ENCODE peak calls at places on chromosomes 2 and 18, in four cellular contexts. V is SK-N-SH, M is K562, G is H1. E is an unnamed sample.
A peak's percentile ranks its signal among the peaks of the same experiment; 100 is the strongest.

GRCh38 chr18:77254711-77255110 is 5.1 kb downstream of the GALR1 start:
- DNase-seq in V (no peak), M (no peak), G (no peak), E (no peak)

GRCh38 chr2:2560374-2561015 is 229.4 kb upstream of the MYT1L start:
- DNase-seq in V (no peak), M (no peak), G (no peak), E (no peak)

GRCh38 chr2:232075080-232075479 is 113.6 kb downstream of the DIS3L2 start:
- DNase-seq in V (no peak), M (no peak), G (no peak), E (no peak)

GRCh38 chr18:61910101-61910500 is 17.3 kb upstream of the RNF152 start:
- DNase-seq in V (no peak), M (no peak), G (no peak), E (no peak)

GRCh38 chr18:45722899-45723298 is 1.1 kb upstream of the SLC14A1 start:
- DNase-seq in V (peak; percentile 81), M (peak; percentile 87), G (peak; percentile 56), E (peak; percentile 91)

GRCh38 chr18:48939368-48940097 is 11.2 kb downstream of the SMAD7 start:
- DNase-seq in V (no peak), M (no peak), G (no peak), E (peak; percentile 66)

GRCh38 chr18:69787825-69788547 is 159.7 kb downstream of the CD226 start:
- DNase-seq in V (no peak), M (no peak), G (no peak), E (no peak)

GRCh38 chr18:3255611-3256165 is 6.2 kb upstream of the MYL12B start:
- DNase-seq in V (no peak), M (no peak), G (no peak), E (no peak)

GRCh38 chr2:99697811-99698568 is 208.2 kb upstream of the REV1 start:
- DNase-seq in V (no peak), M (no peak), G (no peak), E (no peak)

GRCh38 chr18:8798996-8799395 is 93.6 kb downstream of the MTCL1 start:
- DNase-seq in V (peak; percentile 87), M (no peak), G (no peak), E (no peak)

GRCh38 chr2:57701391-57701791 is 345.2 kb upstream of the VRK2 start:
- DNase-seq in V (no peak), M (no peak), G (no peak), E (no peak)

GRCh38 chr2:11342561-11343343 is 1.7 kb downstream of the ROCK2 start:
- DNase-seq in V (peak; percentile 36), M (peak; percentile 11), G (no peak), E (no peak)

GRCh38 chr2:187008111-187008510 is 159.1 kb upstream of the ZSWIM2 start:
- DNase-seq in V (no peak), M (no peak), G (no peak), E (no peak)
- TF ChIP-seq TEAD4 in V (no peak), M (no peak), G (no peak), E (no peak)

DNA sequence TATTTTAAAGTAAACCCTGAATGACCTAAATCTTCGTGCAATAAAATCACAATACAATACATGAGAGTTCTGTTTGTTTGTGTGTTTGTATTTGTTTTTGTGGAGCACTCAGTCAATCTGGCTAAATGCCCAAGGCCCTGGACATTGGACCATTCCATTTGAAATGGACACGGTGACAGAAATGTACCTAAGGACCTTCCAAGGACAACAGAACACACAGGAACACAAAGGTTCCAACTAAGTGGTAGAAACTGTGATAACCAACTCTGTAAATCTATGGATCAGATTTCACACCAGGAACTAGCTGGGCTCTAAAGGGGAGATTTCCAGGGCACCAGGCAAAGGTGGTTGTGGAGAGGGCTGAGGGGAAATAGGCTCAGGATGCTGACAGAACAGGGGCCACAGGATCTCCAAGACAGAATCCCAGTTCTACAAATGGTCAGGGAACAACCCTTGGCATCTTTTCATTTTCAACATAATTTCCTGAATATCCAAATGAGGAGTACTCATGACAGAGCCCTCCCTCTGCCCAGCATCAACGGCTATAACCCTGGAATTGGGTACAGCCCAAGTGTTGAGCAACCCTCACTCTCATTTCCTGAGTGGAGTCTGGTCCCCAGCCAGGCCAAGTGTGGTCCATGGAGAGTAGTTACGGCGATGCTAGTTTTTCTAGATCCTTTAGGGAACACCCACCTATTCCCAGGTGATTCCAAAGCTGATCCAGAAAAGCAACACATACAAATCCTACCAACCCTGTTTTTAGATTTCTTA is 78.4 kb downstream of the NCKAP5 start:
- DNase-seq in V (no peak), M (no peak), G (no peak), E (no peak)
- TF ChIP-seq TEAD4 in V (no peak), M (no peak), G (no peak), E (no peak)

GRCh38 chr18:21484851-21485636 is 115.5 kb downstream of the ESCO1 start:
- DNase-seq in V (no peak), M (peak; percentile 16), G (no peak), E (no peak)

GRCh38 chr18:21490745-21491144 is 109.8 kb downstream of the ESCO1 start:
- DNase-seq in V (no peak), M (no peak), G (no peak), E (no peak)

GRCh38 chr18:21486905-21487437 is 113.5 kb downstream of the ESCO1 start:
- DNase-seq in V (no peak), M (no peak), G (no peak), E (no peak)

GRCh38 chr18:21489919-21490495 is 110.5 kb downstream of the ESCO1 start:
- DNase-seq in V (no peak), M (peak; percentile 35), G (no peak), E (no peak)

GRCh38 chr18:21489119-21489750 is 111.3 kb downstream of the ESCO1 start:
- DNase-seq in V (peak; percentile 71), M (peak; percentile 71), G (peak; percentile 29), E (peak; percentile 60)
- TF ChIP-seq TEAD4 in V (no peak), M (no peak), G (no peak), E (no peak)

GRCh38 chr2:71788186-71788525 is 334.8 kb downstream of the DYSF start:
- DNase-seq in V (no peak), M (no peak), G (no peak), E (no peak)
- TF ChIP-seq TEAD4 in V (no peak), M (no peak), G (no peak), E (no peak)

GRCh38 chr2:148027822-148028221 is 6.9 kb downstream of the MBD5 start:
- DNase-seq in V (no peak), M (no peak), G (no peak), E (no peak)

GRCh38 chr2:148031152-148031551 is 10.3 kb downstream of the MBD5 start:
- DNase-seq in V (no peak), M (no peak), G (no peak), E (no peak)

GRCh38 chr2:148026573-148026972 is 5.7 kb downstream of the MBD5 start:
- DNase-seq in V (no peak), M (no peak), G (no peak), E (no peak)

GRCh38 chr2:148032215-148032614 is 11.3 kb downstream of the MBD5 start:
- DNase-seq in V (no peak), M (no peak), G (no peak), E (no peak)
- TF ChIP-seq TEAD4 in V (no peak), M (no peak), G (no peak), E (no peak)

GRCh38 chr2:209044307-209044706 is 379.5 kb upstream of the MAP2 start:
- DNase-seq in V (no peak), M (no peak), G (no peak), E (no peak)
- TF ChIP-seq TEAD4 in V (no peak), M (no peak), G (no peak), E (no peak)

GRCh38 chr18:13223341-13224148 is 5.0 kb downstream of the LDLRAD4 start:
- DNase-seq in V (peak; percentile 66), M (no peak), G (no peak), E (no peak)
- TF ChIP-seq TEAD4 in V (no peak), M (no peak), G (no peak), E (no peak)

GRCh38 chr18:43159091-43159490 is 43.6 kb upstream of the RIT2 start:
- DNase-seq in V (no peak), M (no peak), G (no peak), E (no peak)

GRCh38 chr18:43160509-43160908 is 45.0 kb upstream of the RIT2 start:
- DNase-seq in V (no peak), M (no peak), G (no peak), E (no peak)

GRCh38 chr18:43158381-43158780 is 42.9 kb upstream of the RIT2 start:
- DNase-seq in V (no peak), M (no peak), G (no peak), E (no peak)

GRCh38 chr18:43161528-43161927 is 46.0 kb upstream of the RIT2 start:
- DNase-seq in V (no peak), M (no peak), G (no peak), E (no peak)
- TF ChIP-seq TEAD4 in V (peak; percentile 41), M (no peak), G (no peak), E (no peak)

GRCh38 chr2:240121675-240122074 is 14.4 kb downstream of the COPS9 start:
- DNase-seq in V (peak; percentile 22), M (no peak), G (no peak), E (no peak)

GRCh38 chr2:240124651-240125030 is 11.5 kb downstream of the COPS9 start:
- DNase-seq in V (no peak), M (no peak), G (no peak), E (no peak)

GRCh38 chr2:240125749-240126148 is 10.4 kb downstream of the COPS9 start:
- DNase-seq in V (no peak), M (no peak), G (no peak), E (no peak)

GRCh38 chr2:240126731-240127130 is 9.4 kb downstream of the COPS9 start:
- DNase-seq in V (no peak), M (no peak), G (no peak), E (no peak)

DNA sequence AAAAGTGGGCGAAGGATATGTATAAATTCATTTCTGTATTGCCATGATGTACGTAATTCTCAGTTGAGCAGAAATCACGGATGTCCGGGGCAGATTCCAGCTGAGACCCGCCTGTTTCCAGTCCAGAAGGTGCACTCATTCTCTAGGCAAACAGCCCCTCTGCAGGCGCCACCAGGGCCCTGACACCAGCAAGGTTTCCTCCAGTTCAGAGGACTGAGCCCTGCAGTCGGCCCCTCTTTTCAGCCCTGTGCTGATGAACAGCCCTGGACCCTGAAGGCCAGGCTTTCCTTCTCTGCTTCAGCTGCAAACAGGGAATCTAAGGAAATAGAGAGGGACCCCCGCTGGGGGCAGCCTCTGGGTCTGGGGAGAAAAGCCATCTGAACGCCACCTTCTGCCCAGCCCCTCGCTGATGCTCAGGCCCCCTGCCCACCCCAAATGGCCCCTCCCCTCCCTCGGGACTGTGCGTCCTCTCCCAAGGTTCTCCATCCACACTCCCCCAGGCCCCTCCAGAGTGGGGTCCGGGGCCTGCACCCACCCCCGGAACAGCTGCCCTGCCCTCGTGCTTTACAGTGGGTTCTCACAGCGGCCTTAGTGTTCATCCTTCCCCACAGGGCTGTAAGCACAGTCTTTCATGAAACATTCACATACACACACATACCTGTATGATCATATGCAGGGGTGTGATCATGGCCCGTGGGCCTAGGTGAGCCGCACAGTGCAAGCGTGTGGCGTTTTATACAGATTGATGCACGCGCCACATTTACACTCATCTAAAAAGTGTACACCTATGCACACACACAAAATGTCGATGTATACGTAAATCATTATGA is 12.1 kb downstream of the COPS9 start:
- DNase-seq in V (peak; percentile 9), M (no peak), G (no peak), E (no peak)
- TF ChIP-seq TEAD4 in V (no peak), M (no peak), G (no peak), E (no peak)

GRCh38 chr2:219851801-219852481 is 224.5 kb downstream of the SLC4A3 start:
- DNase-seq in V (no peak), M (no peak), G (no peak), E (peak; percentile 22)
- TF ChIP-seq TEAD4 in V (no peak), M (no peak), G (no peak), E (no peak)